ENCODE peak calls at places on chromosomes 13 and 19, in eight cellular contexts. W, G, M, I, V, F, C and D are unnamed samples.

GRCh38 chr13:80342541-80343371 is 1.8 kb upstream of the SPRY2 start:
- DNase-seq in W (no peak), G (peak; percentile 72), M (peak; percentile 55), I (peak; percentile 84), V (peak; percentile 84), F (peak; percentile 83), C (no peak), D (peak; percentile 88)

GRCh38 chr13:101627556-101627943 is 175.1 kb downstream of the ITGBL1 start:
- DNase-seq in W (no peak), G (peak; percentile 15), M (no peak), I (no peak), V (no peak), F (no peak), C (no peak), D (no peak)

GRCh38 chr13:59492030-59492636 is 671.6 kb downstream of the DIAPH3 start:
- DNase-seq in W (no peak), G (no peak), M (no peak), I (no peak), V (no peak), F (no peak), C (no peak), D (no peak)

GRCh38 chr19:46383846-46384245 is 29.5 kb downstream of the CCDC8 start:
- DNase-seq in W (no peak), G (no peak), M (no peak), I (no peak), V (no peak), F (no peak), C (no peak), D (no peak)

GRCh38 chr13:80712026-80712425 is 371.1 kb upstream of the SPRY2 start:
- DNase-seq in W (no peak), G (no peak), M (no peak), I (no peak), V (no peak), F (no peak), C (no peak), D (peak; percentile 46)

GRCh38 chr13:99378985-99379734 is 72.0 kb upstream of the GPR183 start:
- DNase-seq in W (no peak), G (no peak), M (no peak), I (no peak), V (no peak), F (peak; percentile 51), C (no peak), D (no peak)

GRCh38 chr19:29831041-29831548 is 19.3 kb downstream of the CCNE1 start:
- DNase-seq in W (peak; percentile 76), G (peak; percentile 71), M (no peak), I (no peak), V (no peak), F (no peak), C (no peak), D (no peak)

GRCh38 chr13:32955881-32956594 is 60.2 kb upstream of the KL start:
- DNase-seq in W (no peak), G (no peak), M (no peak), I (no peak), V (no peak), F (no peak), C (no peak), D (no peak)

GRCh38 chr13:94534171-94534570 is 54.7 kb upstream of the DCT start:
- DNase-seq in W (no peak), G (no peak), M (no peak), I (no peak), V (no peak), F (no peak), C (no peak), D (no peak)

GRCh38 chr13:98174321-98174720 is 2.7 kb downstream of the RNF113B start:
- DNase-seq in W (no peak), G (no peak), M (no peak), I (no peak), V (no peak), F (no peak), C (no peak), D (no peak)

GRCh38 chr13:109576331-109576813 is 210.0 kb downstream of the IRS2 start:
- DNase-seq in W (no peak), G (peak; percentile 97), M (no peak), I (no peak), V (no peak), F (no peak), C (no peak), D (no peak)

GRCh38 chr13:23069571-23069970 is 111.2 kb upstream of the SGCG start:
- DNase-seq in W (no peak), G (no peak), M (no peak), I (no peak), V (no peak), F (no peak), C (no peak), D (no peak)

GRCh38 chr19:33756177-33756576 is 40.5 kb upstream of the KCTD15 start:
- DNase-seq in W (no peak), G (no peak), M (no peak), I (no peak), V (no peak), F (no peak), C (no peak), D (no peak)

GRCh38 chr19:19461671-19462622 is 53.4 kb downstream of the TSSK6 start:
- DNase-seq in W (no peak), G (no peak), M (peak; percentile 65), I (peak; percentile 38), V (peak; percentile 94), F (peak; percentile 90), C (no peak), D (no peak)

GRCh38 chr13:78621086-78621485 is 17.7 kb upstream of the POU4F1 start:
- DNase-seq in W (no peak), G (no peak), M (no peak), I (no peak), V (no peak), F (no peak), C (no peak), D (no peak)

GRCh38 chr19:18648971-18649310 is 12.1 kb downstream of the KLHL26 start:
- DNase-seq in W (no peak), G (no peak), M (no peak), I (no peak), V (no peak), F (no peak), C (no peak), D (no peak)

GRCh38 chr13:59409211-59409610 is 754.5 kb downstream of the DIAPH3 start:
- DNase-seq in W (no peak), G (no peak), M (no peak), I (no peak), V (no peak), F (peak; percentile 48), C (no peak), D (no peak)

GRCh38 chr19:4830332-4830731 is 1.2 kb downstream of the TICAM1 start:
- DNase-seq in W (no peak), G (no peak), M (no peak), I (no peak), V (no peak), F (no peak), C (no peak), D (no peak)

GRCh38 chr13:49499889-49500660 is 4.3 kb downstream of the PHF11 start:
- DNase-seq in W (no peak), G (no peak), M (no peak), I (no peak), V (no peak), F (no peak), C (no peak), D (no peak)

GRCh38 chr13:32041429-32041828 is 9.9 kb downstream of the FRY start:
- DNase-seq in W (no peak), G (no peak), M (no peak), I (no peak), V (no peak), F (no peak), C (peak; percentile 49), D (no peak)

GRCh38 chr13:106533940-106534843 is 1.3 kb downstream of the EFNB2 start:
- DNase-seq in W (no peak), G (no peak), M (no peak), I (no peak), V (peak; percentile 64), F (peak; percentile 56), C (no peak), D (no peak)

DNA sequence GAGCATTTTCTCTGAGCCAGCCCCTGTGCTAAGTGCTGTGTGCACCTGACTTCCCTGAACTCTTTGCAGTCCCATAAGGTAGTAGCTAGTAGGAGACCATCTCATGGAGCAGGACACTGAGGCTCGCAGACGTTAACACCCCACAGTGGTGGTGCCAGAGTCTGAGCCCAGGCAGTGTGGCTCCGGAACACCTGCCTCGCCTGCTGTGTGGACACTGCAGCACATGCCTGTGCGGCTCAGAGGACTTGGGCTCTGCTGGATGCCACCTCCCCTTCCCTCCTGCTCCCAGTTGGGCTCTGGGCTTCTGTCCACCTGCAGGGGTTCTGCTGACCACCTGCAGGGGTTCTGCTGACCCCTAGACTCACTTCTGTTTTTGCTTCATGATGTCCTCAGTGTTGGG is 27.0 kb upstream of the SIGLEC11 start:
- DNase-seq in W (no peak), G (no peak), M (no peak), I (no peak), V (no peak), F (no peak), C (no peak), D (no peak)
- TF ChIP-seq REST in W (no peak), G (no peak), M (no peak), I (no peak), V (no peak), F (no peak), C (no peak), D (no peak)

GRCh38 chr13:41029629-41030028 is 10.5 kb upstream of the ELF1 start:
- DNase-seq in W (no peak), G (no peak), M (no peak), I (no peak), V (no peak), F (peak; percentile 70), C (no peak), D (no peak)

GRCh38 chr13:41019578-41020347 is 647 bp upstream of the ELF1 start:
- DNase-seq in W (no peak), G (no peak), M (peak; percentile 80), I (no peak), V (peak; percentile 12), F (no peak), C (no peak), D (no peak)

GRCh38 chr13:41026806-41027205 is 7.7 kb upstream of the ELF1 start:
- DNase-seq in W (no peak), G (no peak), M (no peak), I (no peak), V (no peak), F (no peak), C (no peak), D (no peak)

GRCh38 chr13:41028051-41028450 is 8.9 kb upstream of the ELF1 start:
- DNase-seq in W (no peak), G (no peak), M (no peak), I (no peak), V (no peak), F (no peak), C (no peak), D (no peak)

GRCh38 chr13:41025518-41025917 is 6.4 kb upstream of the ELF1 start:
- DNase-seq in W (no peak), G (no peak), M (peak; percentile 81), I (no peak), V (no peak), F (no peak), C (no peak), D (no peak)
- TF ChIP-seq REST in W (no peak), G (no peak), M (no peak), I (no peak), V (no peak), F (no peak), C (no peak), D (no peak)

GRCh38 chr19:3606690-3607289 is at the start of gene TBXA2R:
- DNase-seq in W (peak; percentile 19), G (peak; percentile 51), M (no peak), I (peak; percentile 92), V (peak; percentile 96), F (peak; percentile 63), C (no peak), D (no peak)
- TF ChIP-seq REST in W (no peak), G (no peak), M (no peak), I (no peak), V (no peak), F (no peak), C (no peak), D (no peak)

GRCh38 chr13:93476175-93476574 is 249.6 kb downstream of the GPC6 start:
- DNase-seq in W (no peak), G (peak; percentile 17), M (peak; percentile 11), I (no peak), V (no peak), F (no peak), C (no peak), D (no peak)
- TF ChIP-seq REST in W (no peak), G (no peak), M (no peak), I (no peak), V (no peak), F (no peak), C (no peak), D (no peak)